ENCODE peak calls at places on chromosomes 3 and 15, in four cellular contexts. R is GM23248, B is A172, D is brain microvascular endothelial cell. A is an unnamed sample.

GRCh38 chr3:23129817-23130216 is 73.3 kb upstream of the UBE2E2 start:
- DNase-seq in D (no peak), B (no peak), R (no peak), A (no peak)

GRCh38 chr3:112303811-112304325 is 9.9 kb upstream of the SLC9C1 start:
- DNase-seq in R (peak), D (peak), B (peak), A (peak)

GRCh38 chr15:100031665-100032357 is 298.6 kb upstream of the LYSMD4 start:
- DNase-seq in D (no peak), B (no peak), R (no peak), A (no peak)

GRCh38 chr3:24355806-24356205 is 138.8 kb downstream of the THRB start:
- DNase-seq in D (no peak), R (peak), B (no peak), A (no peak)

GRCh38 chr15:65051266-65051665 is 6.1 kb downstream of the SLC51B start:
- DNase-seq in B (no peak), R (no peak), D (no peak), A (no peak)

GRCh38 chr3:129703913-129704312 is 97.4 kb upstream of the PLXND1 start:
- DNase-seq in D (no peak), B (no peak), R (no peak), A (no peak)

GRCh38 chr3:157119369-157119951 is 40.5 kb downstream of the CCNL1 start:
- DNase-seq in R (no peak), D (no peak), B (no peak), A (peak)

GRCh38 chr3:107994954-107995715 is 95.7 kb downstream of the CD47 start:
- DNase-seq in B (no peak), R (no peak), D (no peak), A (no peak)

GRCh38 chr15:73751896-73752816 is 995 bp downstream of the INSYN1 start:
- DNase-seq in D (no peak), B (no peak), R (peak), A (no peak)

GRCh38 chr3:64143399-64144130 is 81.7 kb downstream of the PRICKLE2 start:
- DNase-seq in D (peak), R (peak), B (peak), A (no peak)

GRCh38 chr3:87810427-87810826 is 248.4 kb downstream of the CGGBP1 start:
- DNase-seq in R (peak), D (peak), B (peak), A (no peak)

A was measured in MV-4-11.